ENCODE peak calls at places on chromosomes 7 and 10, in five cellular contexts. G, Y, U, P and F are unnamed samples. For H3K27me3, the result is how much of the 10 kb centered on the place peaks cover.

GRCh38 chr7:120920588-120920987 is 30.0 kb upstream of the ING3 start:
- DNase-seq in G (no peak), Y (no peak), U (no peak), P (no peak), F (no peak)

GRCh38 chr10:69806266-69806665 is 4.6 kb downstream of the COL13A1 start:
- DNase-seq in G (no peak), Y (no peak), U (no peak), P (no peak), F (no peak)

GRCh38 chr10:108598831-108599230 is 1324.5 kb downstream of the XPNPEP1 start:
- DNase-seq in G (no peak), Y (no peak), U (no peak), P (no peak), F (no peak)

GRCh38 chr7:31192996-31193395 is 140.9 kb downstream of the ADCYAP1R1 start:
- DNase-seq in G (peak), Y (peak), U (peak), P (peak), F (peak)

GRCh38 chr10:59335497-59335896 is 26.9 kb downstream of the FAM13C start:
- DNase-seq in G (no peak), Y (no peak), U (no peak), P (no peak), F (no peak)

GRCh38 chr10:68333058-68333395 is 299 bp upstream of the PBLD start:
- DNase-seq in G (no peak), Y (no peak), U (peak), P (no peak), F (no peak)

GRCh38 chr7:76349313-76349885 is 9.4 kb downstream of the YWHAG start:
- DNase-seq in G (no peak), Y (no peak), U (no peak), P (no peak), F (no peak)

GRCh38 chr10:86536294-86536861 is 14.8 kb upstream of the WAPL start:
- DNase-seq in G (no peak), Y (no peak), U (no peak), P (no peak), F (no peak)

GRCh38 chr7:99210265-99210970 is 2.5 kb upstream of the KPNA7 start:
- DNase-seq in G (no peak), Y (peak), U (peak), P (no peak), F (no peak)

GRCh38 chr10:6743291-6743849 is 163.3 kb upstream of the PRKCQ start:
- DNase-seq in G (no peak), Y (no peak), U (peak), P (no peak), F (no peak)

GRCh38 chr7:98251251-98251843 is 685 bp downstream of the TECPR1 start:
- DNase-seq in G (no peak), Y (peak), U (peak), P (peak), F (peak)

GRCh38 chr7:14687777-14688176 is 214.8 kb downstream of the DGKB start:
- DNase-seq in G (no peak), Y (no peak), U (peak), P (no peak), F (no peak)

GRCh38 chr10:130795819-130796218 is 515.7 kb downstream of the TCERG1L start:
- DNase-seq in G (no peak), Y (no peak), U (no peak), P (no peak), F (no peak)

GRCh38 chr10:121511943-121512342 is 86.3 kb downstream of the FGFR2 start:
- DNase-seq in G (no peak), Y (no peak), U (no peak), P (no peak), F (no peak)

GRCh38 chr10:27383595-27384542 is 120.2 kb upstream of the RAB18 start:
- DNase-seq in G (no peak), Y (no peak), U (peak), P (no peak), F (no peak)

GRCh38 chr10:121974535-121975294 is at the start of gene NSMCE4A:
- DNase-seq in G (peak), Y (peak), U (peak), P (peak), F (peak)

GRCh38 chr7:2843711-2844152 is 376 bp downstream of the GNA12 start:
- DNase-seq in G (peak), Y (no peak), U (no peak), P (peak), F (peak)

GRCh38 chr7:119482209-119482608 is 790.8 kb upstream of the KCND2 start:
- DNase-seq in G (no peak), Y (peak), U (peak), P (peak), F (peak)

GRCh38 chr7:41699532-41699931 is 3.4 kb downstream of the INHBA start:
- DNase-seq in G (no peak), Y (no peak), U (no peak), P (peak), F (no peak)

GRCh38 chr7:4162845-4163564 is 519.1 kb upstream of the FOXK1 start:
- DNase-seq in G (peak), Y (no peak), U (no peak), P (no peak), F (peak)

GRCh38 chr10:102452672-102453340 is 1.5 kb upstream of the C10orf95 start:
- DNase-seq in G (peak), Y (no peak), U (peak), P (no peak), F (peak)

GRCh38 chr7:73606801-73607691 is 17.3 kb downstream of the MLXIPL start:
- DNase-seq in G (peak), Y (peak), U (no peak), P (peak), F (peak)
- TF ChIP-seq CTCF in G (peak), Y (peak), U (peak), P (peak), F (peak)

GRCh38 chr7:128353610-128354009 is 7.9 kb downstream of the PRRT4 start:
- DNase-seq in G (no peak), Y (no peak), U (no peak), P (no peak), F (no peak)
- H3K27me3 ChIP-seq in G (under half), Y (half or more), U (under half), P (under half), F (under half)

DNA sequence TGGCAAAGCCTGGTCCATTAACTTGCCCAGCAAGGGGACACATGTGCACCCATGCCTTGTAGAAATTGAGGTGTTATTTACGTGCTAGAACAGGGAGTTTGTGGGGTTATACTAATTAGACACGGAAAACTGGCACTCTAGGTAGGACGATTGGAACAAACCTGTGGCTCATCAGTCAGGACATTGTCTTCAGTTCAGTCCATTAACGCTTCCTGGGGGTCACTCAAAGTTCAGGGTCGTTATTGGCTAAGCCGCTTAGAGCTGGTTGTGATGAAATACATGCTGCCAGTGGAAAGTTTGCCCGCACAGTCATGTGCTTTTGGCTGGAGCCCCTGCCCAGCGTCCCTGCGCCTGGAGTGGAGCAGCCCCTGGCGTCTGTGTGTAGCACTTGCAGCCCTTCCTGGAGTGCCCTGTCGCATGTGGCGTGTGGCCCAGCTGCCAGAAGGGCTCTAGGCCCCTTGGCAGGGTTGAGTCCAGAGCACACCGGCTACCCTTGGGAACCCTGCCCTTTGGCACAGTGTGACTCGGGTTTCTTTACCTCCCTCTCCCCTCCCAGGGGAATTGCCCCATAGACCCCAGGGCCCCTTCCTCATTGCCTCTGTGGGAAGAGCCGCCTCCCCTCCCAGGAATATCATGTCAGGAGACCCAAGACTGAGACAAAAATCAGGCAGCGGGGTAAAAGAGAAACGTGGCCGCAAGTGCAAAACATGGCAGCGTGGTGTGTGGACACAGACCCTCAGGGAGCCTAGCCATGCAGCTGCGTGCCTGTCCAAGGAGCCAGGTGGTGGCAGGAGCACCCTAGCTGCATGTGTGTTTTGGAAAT is 9.8 kb downstream of the ZNF775 start:
- DNase-seq in G (peak), Y (peak), U (no peak), P (peak), F (peak)
- TF ChIP-seq CTCF in G (peak), Y (peak), U (peak), P (peak), F (peak)

DNA sequence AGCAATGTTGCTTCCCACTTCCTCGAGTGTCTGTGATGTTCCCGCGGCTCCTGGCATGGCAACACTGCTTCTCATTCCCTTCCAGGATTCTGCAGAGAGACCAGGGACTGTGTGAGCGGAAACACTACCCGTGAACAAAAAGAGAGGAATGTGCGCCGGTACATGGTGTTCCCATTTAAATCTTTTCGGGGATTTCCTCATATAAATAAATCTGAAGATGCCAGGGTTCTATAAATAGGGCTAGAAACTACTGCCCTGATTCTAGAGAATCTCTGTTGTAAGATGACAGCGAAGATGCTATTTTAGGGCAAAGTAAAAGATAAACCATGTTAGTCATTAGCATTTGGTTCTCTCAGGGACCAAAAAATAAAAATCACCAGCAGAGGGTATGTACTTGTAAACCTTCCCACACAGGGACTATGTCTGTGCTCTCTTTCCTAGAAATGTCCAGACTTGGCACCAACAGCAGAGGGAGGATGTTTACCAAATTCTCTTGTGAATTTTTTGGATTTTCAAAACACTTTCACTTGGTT is 92.2 kb upstream of the DDC start:
- DNase-seq in G (no peak), Y (no peak), U (no peak), P (peak), F (no peak)
- H3K27me3 ChIP-seq in G (under half), Y (under half), U (under half), P (under half), F (under half)

GRCh38 chr7:35680403-35681013 is 14.4 kb downstream of the HERPUD2 start:
- DNase-seq in G (no peak), Y (no peak), U (no peak), P (no peak), F (no peak)

GRCh38 chr7:35681630-35682029 is 13.3 kb downstream of the HERPUD2 start:
- DNase-seq in G (no peak), Y (no peak), U (no peak), P (no peak), F (no peak)

GRCh38 chr7:35677582-35678356 is 17.2 kb downstream of the HERPUD2 start:
- DNase-seq in G (no peak), Y (no peak), U (no peak), P (no peak), F (no peak)

GRCh38 chr7:35670856-35671569 is 23.9 kb downstream of the HERPUD2 start:
- DNase-seq in G (no peak), Y (no peak), U (no peak), P (no peak), F (no peak)

GRCh38 chr7:35676211-35676610 is 18.7 kb downstream of the HERPUD2 start:
- DNase-seq in G (no peak), Y (no peak), U (no peak), P (no peak), F (no peak)
- TF ChIP-seq CTCF in G (no peak), Y (no peak), U (no peak), P (no peak), F (no peak)

DNA sequence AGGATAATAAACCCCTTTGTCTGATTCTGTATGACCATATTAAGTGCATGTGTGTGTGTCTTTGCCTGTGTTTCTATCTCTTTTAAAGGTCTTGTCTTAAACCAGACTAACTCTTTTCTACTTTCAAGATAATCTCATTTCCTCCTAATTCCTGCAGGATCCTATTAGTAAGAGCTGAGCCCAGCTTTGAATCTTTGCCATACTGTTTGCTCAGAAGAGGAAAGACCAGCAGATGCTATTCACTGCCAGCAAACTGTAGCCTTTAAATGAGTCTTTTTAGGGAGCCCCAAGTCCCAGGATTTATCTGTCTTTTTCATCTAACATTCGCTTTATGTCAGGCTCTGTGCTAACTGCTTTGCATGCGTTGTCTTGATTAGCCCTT is 2.9 kb downstream of the GPR158 start:
- DNase-seq in G (no peak), Y (no peak), U (no peak), P (no peak), F (no peak)
- H3K27me3 ChIP-seq in G (half or more), Y (half or more), U (under half), P (under half), F (under half)

GRCh38 chr10:128803790-128804189 is 663.3 kb upstream of the MGMT start:
- DNase-seq in G (no peak), Y (no peak), U (no peak), P (no peak), F (no peak)
- TF ChIP-seq CTCF in G (no peak), Y (no peak), U (no peak), P (no peak), F (no peak)